ENCODE peak calls at places on chromosomes 13 and 19, in ten cellular contexts. X, C, E, D, U, N, F, Z, R and A are unnamed samples.

GRCh38 chr19:58294743-58295374 is 10.3 kb upstream of the ERVK3-1 start:
- DNase-seq in D (no peak), E (no peak), Z (no peak), N (no peak), U (no peak), X (no peak), R (no peak), F (no peak), C (no peak), A (no peak)

GRCh38 chr13:109131698-109132257 is 502.4 kb downstream of the MYO16 start:
- DNase-seq in Z (no peak), N (no peak), R (no peak), U (no peak), D (peak), E (no peak), C (no peak), F (no peak), X (peak), A (peak)

GRCh38 chr19:55353803-55354697 is 469 bp downstream of the COX6B2 start:
- DNase-seq in Z (peak), X (peak), N (no peak), E (peak), D (peak), F (no peak), R (peak), U (peak), C (peak), A (peak)

GRCh38 chr13:36998624-36999041 is 507 bp downstream of the ALG5 start:
- DNase-seq in U (peak), D (no peak), R (peak), X (peak), N (no peak), Z (no peak), F (no peak), C (peak), E (no peak), A (no peak)

GRCh38 chr19:39411006-39411831 is 1.2 kb upstream of the PLEKHG2 start:
- DNase-seq in C (peak), X (peak), F (no peak), R (peak), U (peak), Z (peak), D (peak), N (no peak), E (no peak), A (peak)

GRCh38 chr13:108326318-108326717 is 56.8 kb downstream of the TNFSF13B start:
- DNase-seq in U (no peak), C (no peak), D (no peak), N (no peak), E (no peak), X (peak), F (no peak), Z (no peak), R (no peak), A (peak)

GRCh38 chr13:80235559-80236296 is 105.2 kb downstream of the SPRY2 start:
- DNase-seq in R (no peak), E (no peak), F (no peak), N (no peak), D (no peak), U (no peak), C (no peak), Z (no peak), X (no peak), A (peak)

GRCh38 chr13:95248953-95249352 is 52.3 kb downstream of the ABCC4 start:
- DNase-seq in D (no peak), N (no peak), U (no peak), X (no peak), C (no peak), R (no peak), F (no peak), E (no peak), Z (no peak), A (no peak)

GRCh38 chr19:40398417-40399056 is 8.6 kb upstream of the HIPK4 start:
- DNase-seq in R (peak), N (no peak), F (no peak), Z (no peak), X (peak), E (no peak), C (peak), U (no peak), D (no peak), A (peak)

DNA sequence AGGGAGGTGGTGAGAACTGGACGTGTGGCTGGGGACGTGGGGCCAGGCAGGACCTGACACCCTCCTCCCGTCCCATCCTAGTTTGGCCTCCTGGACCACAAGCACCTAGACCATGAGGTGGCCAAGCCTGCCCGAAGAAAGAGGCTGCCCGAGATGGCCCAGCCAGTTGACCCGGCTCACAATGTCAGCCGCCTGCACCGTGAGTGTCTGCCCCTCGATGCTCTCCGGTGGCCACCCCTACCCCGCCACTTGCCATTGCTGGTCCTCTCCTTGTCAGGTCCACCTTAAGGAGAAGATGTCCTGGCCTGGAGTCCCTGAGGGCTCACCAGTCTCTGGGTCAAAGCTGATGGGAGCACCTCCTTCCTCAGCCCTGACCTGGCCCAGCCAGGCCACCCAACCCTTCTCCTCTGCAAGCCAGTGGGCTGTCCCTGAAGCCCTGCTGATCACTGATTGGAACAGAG is 2.2 kb downstream of the ANGPTL4 start:
- DNase-seq in Z (no peak), U (no peak), N (no peak), D (no peak), R (no peak), F (no peak), C (no peak), X (no peak), E (no peak), A (no peak)
- H3K4me3 ChIP-seq in Z (no peak), U (peak), N (no peak), D (peak), R (no peak), F (no peak), C (no peak), X (no peak), E (no peak), A (no peak)

GRCh38 chr19:15443838-15444237 is 5.9 kb downstream of the WIZ start:
- DNase-seq in N (no peak), D (no peak), U (no peak), E (no peak), X (no peak), Z (no peak), C (no peak), F (no peak), R (no peak), A (no peak)
- TF ChIP-seq CTCF in N (no peak), D (no peak), U (no peak), E (no peak), X (no peak), Z (no peak), C (no peak), F (no peak), R (no peak), A (no peak)

DNA sequence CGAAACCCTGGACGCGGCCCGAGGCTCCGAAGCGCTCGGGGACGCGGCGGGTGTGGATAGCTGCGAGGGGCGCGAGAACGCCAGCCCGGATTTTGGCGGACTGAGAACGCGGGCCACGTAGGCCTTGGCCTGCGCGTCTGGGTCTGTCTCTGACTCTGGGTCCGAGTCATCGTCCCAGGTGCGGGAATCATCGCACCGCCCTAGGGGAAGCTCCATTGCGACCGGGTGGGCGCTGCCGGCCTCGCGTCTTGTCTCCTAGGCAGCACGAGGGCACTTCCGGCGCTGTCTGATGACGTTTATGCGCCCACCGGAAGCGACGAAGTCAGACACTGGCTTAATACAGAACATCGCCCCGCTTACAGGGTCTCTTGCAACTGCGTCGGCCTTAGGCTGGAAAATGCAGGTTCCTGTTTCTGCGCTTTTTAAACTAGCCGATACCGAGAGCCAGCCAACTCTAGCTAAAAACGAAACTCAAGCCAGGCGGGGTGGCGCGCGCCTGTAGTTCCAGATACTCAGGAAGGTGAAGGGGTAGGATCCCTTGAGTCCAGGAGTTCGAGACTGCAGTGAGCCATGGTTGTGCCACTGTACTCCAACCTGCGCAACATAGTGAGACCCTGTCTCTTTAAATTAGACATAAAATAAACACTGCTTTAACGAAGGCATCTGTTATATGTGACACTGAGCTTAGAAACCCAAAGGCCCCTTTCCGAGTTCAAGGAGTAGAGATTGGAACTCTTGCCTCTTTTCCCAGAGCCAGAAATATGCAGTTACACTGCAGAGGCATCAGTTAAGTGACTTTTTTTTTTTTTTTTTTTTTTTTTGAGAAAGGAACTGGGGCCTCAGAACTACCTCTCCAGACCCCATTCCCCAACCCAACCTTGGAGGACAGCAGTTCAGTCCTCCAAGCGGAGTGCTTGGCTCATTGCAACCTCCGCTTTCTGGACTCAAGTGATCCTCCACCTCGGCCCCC is at the start of gene FBXW9:
- DNase-seq in U (peak), F (peak), X (peak), C (peak), N (peak), R (peak), D (peak), E (peak), Z (peak), A (peak)
- H3K4me3 ChIP-seq in U (peak), F (peak), X (peak), C (peak), N (peak), R (peak), D (peak), E (peak), Z (peak), A (peak)

GRCh38 chr19:42312370-42312769 is 739 bp upstream of the TMEM145 start:
- DNase-seq in C (no peak), D (no peak), N (no peak), E (no peak), X (no peak), R (no peak), F (no peak), U (no peak), Z (no peak), A (no peak)

GRCh38 chr19:42313096-42313839 is at the start of gene TMEM145:
- DNase-seq in R (peak), F (no peak), C (peak), Z (no peak), E (no peak), X (peak), N (no peak), U (peak), D (peak), A (peak)

GRCh38 chr19:42309686-42310085 is 3.4 kb upstream of the TMEM145 start:
- DNase-seq in R (no peak), U (no peak), X (no peak), C (no peak), E (no peak), D (no peak), F (no peak), N (no peak), Z (no peak), A (no peak)

GRCh38 chr19:42313840-42314755 is 989 bp downstream of the TMEM145 start:
- DNase-seq in U (no peak), R (no peak), E (no peak), X (no peak), N (no peak), D (no peak), C (no peak), F (no peak), Z (no peak), A (no peak)

DNA sequence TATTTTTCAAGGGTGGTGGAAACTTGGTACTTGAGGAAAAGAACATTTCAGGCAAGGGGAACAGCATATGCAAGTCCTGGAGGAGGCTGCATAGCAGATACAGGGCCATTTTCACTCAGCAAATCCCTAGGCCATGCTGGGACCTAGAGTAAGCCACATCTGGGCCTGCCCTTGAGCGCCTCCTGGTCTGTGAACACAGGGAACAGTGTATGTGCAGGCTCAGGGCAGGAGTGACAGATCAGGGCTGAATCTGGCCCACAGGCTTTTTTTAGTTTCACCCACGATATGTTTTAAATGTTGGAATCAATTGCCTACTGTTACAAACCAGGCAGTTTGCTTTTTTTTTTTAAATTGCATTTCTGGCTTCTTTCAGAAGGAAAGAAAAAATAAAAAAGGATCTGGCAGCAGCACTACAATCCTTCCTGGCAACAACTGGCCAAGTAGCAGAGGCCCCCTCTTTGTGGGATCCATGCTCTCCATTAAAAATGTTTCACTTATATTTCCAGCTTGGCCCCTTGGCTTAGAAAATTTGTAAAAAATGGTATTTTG is 1.4 kb upstream of the TMEM145 start:
- DNase-seq in N (no peak), R (peak), F (no peak), U (no peak), D (no peak), Z (no peak), X (peak), C (no peak), E (no peak), A (no peak)
- TF ChIP-seq CTCF in N (no peak), R (no peak), F (no peak), U (peak), D (peak), Z (no peak), X (peak), C (no peak), E (peak), A (peak)